ENCODE peak calls at places on chromosomes 11 and 22, in five cellular contexts. R, F, W, B and J are unnamed samples.

GRCh38 chr11:12461516-12461915 is 84.1 kb downstream of the PARVA start:
- DNase-seq in B (no peak), W (no peak), F (no peak), R (no peak), J (no peak)

GRCh38 chr11:76849376-76849775 is 11.3 kb upstream of the ACER3 start:
- DNase-seq in W (no peak), B (no peak), R (no peak), F (no peak), J (no peak)

GRCh38 chr11:36455658-36456111 is 54.4 kb downstream of the TRAF6 start:
- DNase-seq in R (no peak), F (no peak), W (no peak), B (no peak), J (no peak)

GRCh38 chr11:131668867-131669780 is 298.7 kb downstream of the NTM start:
- DNase-seq in W (peak; percentile 17), B (peak; percentile 91), R (peak; percentile 6), F (peak; percentile 85), J (peak; percentile 84)

GRCh38 chr11:122093731-122094130 is 22.3 kb downstream of the BLID start:
- DNase-seq in W (no peak), B (no peak), F (no peak), R (no peak), J (no peak)

GRCh38 chr11:124085583-124085982 is 29.7 kb upstream of the VWA5A start:
- DNase-seq in F (no peak), W (no peak), R (no peak), B (no peak), J (no peak)

GRCh38 chr11:19715373-19715772 is 2.7 kb downstream of the NAV2 start:
- DNase-seq in R (no peak), W (no peak), B (no peak), F (no peak), J (no peak)

GRCh38 chr22:44448271-44448780 is 49.7 kb downstream of the RTL6 start:
- DNase-seq in W (no peak), F (no peak), R (no peak), B (no peak), J (no peak)

GRCh38 chr11:25734592-25735211 is 597.2 kb upstream of the ANO3 start:
- DNase-seq in R (no peak), W (peak; percentile 8), B (no peak), F (no peak), J (no peak)

GRCh38 chr22:45968751-45969413 is 8.1 kb downstream of the WNT7B start:
- DNase-seq in B (no peak), F (no peak), R (peak; percentile 50), W (no peak), J (no peak)

GRCh38 chr11:69899957-69900821 is 81.0 kb upstream of the FGF3 start:
- DNase-seq in B (no peak), F (peak; percentile 34), W (no peak), R (no peak), J (no peak)

GRCh38 chr11:67670316-67671210 is 3.9 kb downstream of the ALDH3B2 start:
- DNase-seq in B (no peak), R (no peak), F (no peak), W (no peak), J (no peak)

GRCh38 chr22:44307509-44308169 is 5.1 kb downstream of the SHISAL1 start:
- DNase-seq in B (no peak), R (no peak), W (no peak), F (no peak), J (no peak)

GRCh38 chr11:88454881-88455280 is 117.3 kb upstream of the CTSC start:
- DNase-seq in R (no peak), B (no peak), W (no peak), F (no peak), J (no peak)

GRCh38 chr22:25013634-25014033 is 61.1 kb downstream of the KIAA1671 start:
- DNase-seq in R (no peak), B (no peak), W (no peak), F (no peak), J (no peak)

GRCh38 chr11:12801976-12802375 is 127.8 kb downstream of the TEAD1 start:
- DNase-seq in W (no peak), B (no peak), R (no peak), F (no peak), J (no peak)

DNA sequence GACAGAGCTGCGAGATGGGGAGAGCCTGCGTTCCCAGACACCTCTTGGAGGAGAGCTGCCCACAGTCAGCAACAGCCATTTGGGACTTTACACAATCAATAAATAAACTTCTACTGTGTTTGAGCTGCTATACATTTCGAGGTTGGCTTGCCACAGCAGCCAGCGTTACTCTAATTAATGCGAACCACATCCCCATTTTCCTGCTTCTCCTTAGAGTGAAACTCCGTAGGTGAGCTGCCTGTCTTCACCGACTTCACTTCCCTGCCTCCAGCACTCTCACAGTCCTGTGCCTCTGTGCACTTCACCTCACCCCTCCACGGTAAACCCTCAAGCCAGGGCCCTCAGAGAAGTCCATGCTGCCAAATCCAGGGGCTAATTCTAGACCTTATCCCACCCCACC is 5.9 kb upstream of the SLC22A12 start:
- DNase-seq in F (no peak), W (no peak), B (no peak), R (no peak), J (no peak)
- TF ChIP-seq ATF3 in F (no peak), W (no peak), B (no peak), R (no peak), J (no peak)

GRCh38 chr22:17845790-17846189 is 71.5 kb upstream of the BID start:
- DNase-seq in W (no peak), R (no peak), F (no peak), B (no peak), J (no peak)

GRCh38 chr22:17845340-17845739 is 71.1 kb upstream of the BID start:
- DNase-seq in R (no peak), W (no peak), B (no peak), F (no peak), J (no peak)

GRCh38 chr22:17844150-17844549 is 69.9 kb upstream of the BID start:
- DNase-seq in F (no peak), W (no peak), B (no peak), R (no peak), J (no peak)

GRCh38 chr22:17846326-17846992 is 72.2 kb upstream of the BID start:
- DNase-seq in R (no peak), W (no peak), F (no peak), B (no peak), J (no peak)

DNA sequence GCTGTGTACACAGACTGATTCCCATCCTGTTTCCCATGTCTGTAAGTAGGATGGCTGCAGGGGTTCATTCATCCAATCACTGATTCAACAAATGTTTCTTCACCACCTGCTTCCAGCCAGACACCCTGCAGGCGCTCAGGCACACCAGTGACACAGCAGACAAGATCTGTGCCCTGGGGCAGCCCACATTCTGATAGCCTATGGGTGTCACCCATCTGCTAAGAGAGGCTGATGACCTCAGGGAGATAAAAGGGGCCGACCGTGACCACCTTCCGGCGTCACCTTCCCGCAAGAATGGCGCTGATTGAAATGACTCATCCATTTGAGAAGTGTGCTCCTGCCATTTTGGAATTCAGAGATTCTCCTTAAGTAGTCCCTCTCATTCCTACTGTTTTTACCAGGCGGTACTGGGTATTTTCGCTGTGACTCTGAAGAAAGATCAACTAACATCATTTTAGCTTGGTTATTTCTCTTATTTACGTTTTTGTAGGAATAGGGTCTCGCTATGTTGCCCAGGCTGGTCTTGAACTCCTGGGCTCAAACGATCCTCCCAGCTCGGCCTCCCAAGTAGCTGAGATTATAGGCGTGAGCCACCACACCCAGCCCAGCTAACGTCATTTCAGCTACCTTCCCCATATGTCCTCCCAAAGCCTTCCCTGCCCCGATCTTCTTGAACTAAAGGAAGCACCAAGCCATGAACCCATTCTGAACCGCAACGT is 73.2 kb upstream of the BID start:
- DNase-seq in W (no peak), B (no peak), F (peak; percentile 88), R (peak; percentile 46), J (no peak)
- TF ChIP-seq ATF3 in W (no peak), B (no peak), F (peak; percentile 94), R (no peak), J (no peak)

GRCh38 chr11:118633979-118634378 is 26.6 kb downstream of the PHLDB1 start:
- DNase-seq in W (no peak), F (no peak), R (no peak), B (no peak), J (no peak)
- TF ChIP-seq ATF3 in W (no peak), F (no peak), R (no peak), B (no peak), J (no peak)

GRCh38 chr11:11265994-11266606 is 87.0 kb downstream of the CSNK2A3 start:
- DNase-seq in B (peak; percentile 94), R (peak; percentile 16), W (no peak), F (peak; percentile 90), J (peak; percentile 87)

GRCh38 chr11:11261629-11262028 is 91.4 kb downstream of the CSNK2A3 start:
- DNase-seq in F (no peak), R (no peak), B (no peak), W (no peak), J (no peak)

GRCh38 chr11:11262171-11262920 is 90.7 kb downstream of the CSNK2A3 start:
- DNase-seq in F (no peak), R (no peak), B (no peak), W (no peak), J (no peak)

GRCh38 chr11:11265320-11265719 is 87.7 kb downstream of the CSNK2A3 start:
- DNase-seq in B (no peak), R (no peak), F (no peak), W (no peak), J (no peak)

GRCh38 chr11:11263238-11264030 is 89.6 kb downstream of the CSNK2A3 start:
- DNase-seq in W (no peak), R (no peak), F (no peak), B (no peak), J (no peak)
- TF ChIP-seq ATF3 in W (no peak), R (no peak), F (no peak), B (no peak), J (no peak)

GRCh38 chr22:33083212-33083611 is 25.0 kb upstream of the SYN3 start:
- DNase-seq in B (no peak), R (no peak), F (no peak), W (no peak), J (no peak)

GRCh38 chr22:33090836-33091235 is 32.7 kb upstream of the SYN3 start:
- DNase-seq in F (no peak), W (no peak), B (no peak), R (no peak), J (no peak)

DNA sequence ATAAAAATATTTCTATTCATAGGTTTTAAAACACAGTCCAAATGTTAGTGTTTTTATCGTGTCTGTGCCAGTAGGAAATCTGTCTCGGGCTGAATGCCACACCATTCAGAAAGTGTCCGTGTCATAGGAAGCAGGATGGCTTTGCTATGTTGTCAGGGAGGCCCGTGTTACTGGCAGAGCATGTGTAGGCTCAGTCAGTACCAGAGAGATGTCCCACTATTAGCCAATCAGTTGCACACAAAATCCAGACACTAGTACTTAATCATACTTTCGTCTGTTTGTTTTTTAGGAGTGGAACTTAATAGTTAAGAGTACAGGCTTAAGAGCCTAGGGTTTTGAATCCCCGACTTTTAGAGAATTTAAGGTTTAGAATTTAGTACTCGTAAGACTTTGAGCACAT is 30.2 kb upstream of the SYN3 start:
- DNase-seq in B (no peak), R (no peak), W (no peak), F (no peak), J (no peak)
- TF ChIP-seq ATF3 in B (no peak), R (no peak), W (no peak), F (no peak), J (no peak)

GRCh38 chr11:94519478-94520084 is 7.3 kb downstream of the C11orf97 start:
- DNase-seq in B (no peak), R (peak; percentile 19), F (peak; percentile 15), W (no peak), J (no peak)
- TF ChIP-seq ATF3 in B (no peak), R (no peak), F (no peak), W (no peak), J (no peak)